ENCODE peak calls at places on chromosomes 2 and 18, in eight cellular contexts. X is ovary, M is fibroblast of mammary gland, J is colonic mucosa, A is aorta, L is fibroblast of pulmonary artery, U is A549, S is choroid plexus epithelial cell. C is an unnamed sample.

GRCh38 chr2:141557329-141558098 is 573.3 kb downstream of the LRP1B start:
- DNase-seq in L (peak), J (no peak), S (peak), U (peak), A (no peak), X (no peak), M (peak), C (no peak)

GRCh38 chr2:138125306-138125900 is 161.1 kb downstream of the HNMT start:
- DNase-seq in S (no peak), X (no peak), U (no peak), J (no peak), A (no peak), L (no peak), M (no peak), C (no peak)

GRCh38 chr2:190791347-190791982 is 89.2 kb upstream of the GLS start:
- DNase-seq in J (no peak), A (peak), S (peak), X (peak), M (peak), L (peak), U (no peak), C (peak)

GRCh38 chr2:205347899-205348298 is 334.4 kb upstream of the NRP2 start:
- DNase-seq in L (no peak), S (no peak), J (no peak), X (no peak), M (no peak), A (no peak), U (no peak), C (no peak)

GRCh38 chr2:197426723-197427122 is 8.1 kb downstream of the SF3B1 start:
- DNase-seq in L (no peak), A (no peak), X (no peak), J (no peak), M (no peak), S (no peak), U (no peak), C (no peak)

GRCh38 chr18:75364512-75364911 is 63.0 kb downstream of the SMIM21 start:
- DNase-seq in S (peak), M (peak), L (peak), J (no peak), A (no peak), U (peak), X (no peak), C (no peak)

GRCh38 chr2:119174216-119174992 is 15.9 kb upstream of the C1QL2 start:
- DNase-seq in J (peak), U (peak), A (no peak), S (peak), L (peak), X (no peak), M (peak), C (no peak)

GRCh38 chr2:127569274-127570065 is 34.0 kb downstream of the MYO7B start:
- DNase-seq in L (peak), U (peak), A (peak), X (no peak), M (peak), J (no peak), S (peak), C (no peak)

GRCh38 chr18:26088482-26088881 is 1.9 kb downstream of the SS18 start:
- DNase-seq in A (no peak), S (peak), X (no peak), J (no peak), U (no peak), L (no peak), M (peak), C (no peak)

GRCh38 chr2:43636616-43637015 is 444 bp upstream of the PLEKHH2 start:
- DNase-seq in U (no peak), M (no peak), L (no peak), S (no peak), A (no peak), J (no peak), X (no peak), C (no peak)

GRCh38 chr2:148614024-148614331 is 30.6 kb upstream of the EPC2 start:
- DNase-seq in L (no peak), J (no peak), A (no peak), U (no peak), S (peak), M (peak), X (no peak), C (no peak)

GRCh38 chr18:48949606-48950535 is 894 bp downstream of the SMAD7 start:
- DNase-seq in X (peak), J (peak), L (peak), S (peak), M (no peak), U (peak), A (peak), C (no peak)

GRCh38 chr2:85181093-85181685 is 48.0 kb downstream of the TCF7L1 start:
- DNase-seq in U (no peak), L (no peak), M (no peak), X (no peak), J (no peak), S (no peak), A (no peak), C (no peak)

GRCh38 chr2:75596784-75597183 is 36.0 kb upstream of the EVA1A start:
- DNase-seq in J (no peak), X (no peak), A (no peak), M (peak), U (no peak), S (no peak), L (no peak), C (no peak)

GRCh38 chr2:165281387-165281786 is 42.2 kb downstream of the SCN2A start:
- DNase-seq in X (no peak), A (no peak), L (no peak), S (no peak), J (no peak), U (no peak), M (peak), C (no peak)

GRCh38 chr2:178978667-178979066 is 71.3 kb downstream of the CCDC141 start:
- DNase-seq in M (no peak), L (no peak), U (no peak), A (no peak), J (no peak), X (no peak), S (no peak), C (no peak)

GRCh38 chr2:237867465-237867864 is 8.0 kb downstream of the RAMP1 start:
- DNase-seq in U (no peak), S (no peak), M (no peak), L (no peak), X (no peak), A (no peak), J (no peak), C (no peak)

GRCh38 chr2:171895781-171896180 is 1.7 kb upstream of the SLC25A12 start:
- DNase-seq in M (no peak), U (no peak), A (no peak), S (no peak), L (peak), X (no peak), J (no peak), C (no peak)

GRCh38 chr2:241020629-241021190 is 22.3 kb downstream of the SNED1 start:
- DNase-seq in S (no peak), L (no peak), X (no peak), U (no peak), A (no peak), M (no peak), J (no peak), C (no peak)

GRCh38 chr18:35683021-35683420 is 101.5 kb downstream of the GALNT1 start:
- DNase-seq in L (no peak), S (no peak), J (no peak), X (no peak), M (peak), U (no peak), A (no peak), C (no peak)

GRCh38 chr18:59900222-59901128 is 679 bp downstream of the PMAIP1 start:
- DNase-seq in L (peak), J (peak), X (no peak), U (peak), M (peak), S (peak), A (peak), C (no peak)

GRCh38 chr2:126850951-126851350 is 47.7 kb upstream of the TEX51 start:
- DNase-seq in A (peak), M (no peak), L (no peak), X (no peak), J (no peak), U (no peak), S (no peak), C (no peak)

GRCh38 chr18:45482286-45482685 is 133.0 kb upstream of the SLC14A2 start:
- DNase-seq in L (peak), X (no peak), A (no peak), S (peak), J (no peak), M (peak), U (no peak), C (no peak)

GRCh38 chr2:105407946-105408743 is 9.3 kb upstream of the FHL2 start:
- DNase-seq in A (no peak), X (no peak), S (no peak), M (no peak), L (no peak), J (no peak), U (no peak), C (no peak)

GRCh38 chr2:3283206-3283605 is 94.4 kb downstream of the EIPR1 start:
- DNase-seq in A (peak), M (no peak), U (no peak), S (no peak), J (no peak), X (no peak), L (no peak), C (no peak)

GRCh38 chr2:179581605-179582004 is 279.8 kb downstream of the ZNF385B start:
- DNase-seq in L (no peak), S (no peak), J (no peak), U (peak), M (no peak), A (no peak), X (no peak), C (no peak)

GRCh38 chr18:48195782-48196181 is 213.4 kb downstream of the ZBTB7C start:
- DNase-seq in M (no peak), A (no peak), S (no peak), X (no peak), J (no peak), L (no peak), U (no peak), C (no peak)

GRCh38 chr2:225270861-225271260 is 128.6 kb upstream of the NYAP2 start:
- DNase-seq in S (peak), X (no peak), U (peak), A (no peak), J (no peak), L (peak), M (peak), C (no peak)

GRCh38 chr2:60515751-60516226 is 37.7 kb downstream of the BCL11A start:
- DNase-seq in J (no peak), S (peak), M (peak), X (no peak), L (peak), U (no peak), A (no peak), C (no peak)

GRCh38 chr2:236806133-236806532 is 236.5 kb downstream of the ACKR3 start:
- DNase-seq in J (no peak), U (no peak), A (peak), S (no peak), X (no peak), L (no peak), M (no peak), C (no peak)

GRCh38 chr2:199818001-199818400 is 33.0 kb downstream of the FTCDNL1 start:
- DNase-seq in M (no peak), A (no peak), S (no peak), U (no peak), J (no peak), X (no peak), L (no peak), C (no peak)

GRCh38 chr18:48796491-48797205 is 154.1 kb downstream of the SMAD7 start:
- DNase-seq in L (no peak), M (no peak), X (peak), J (no peak), U (no peak), A (peak), S (no peak), C (no peak)

GRCh38 chr2:98063289-98063688 is 23.7 kb upstream of the VWA3B start:
- DNase-seq in M (no peak), U (no peak), X (no peak), J (no peak), S (no peak), L (no peak), A (no peak), C (no peak)

GRCh38 chr2:23503682-23504081 is 118.7 kb downstream of the KLHL29 start:
- DNase-seq in X (no peak), L (no peak), J (no peak), M (no peak), A (no peak), U (no peak), S (no peak), C (no peak)

GRCh38 chr2:132752421-132753206 is 82.6 kb upstream of the LYPD1 start:
- DNase-seq in X (no peak), U (no peak), J (no peak), M (no peak), S (no peak), L (no peak), A (no peak), C (no peak)

GRCh38 chr2:95270541-95271081 is 3.6 kb upstream of the PROM2 start:
- DNase-seq in A (peak), U (no peak), L (no peak), S (no peak), X (no peak), M (no peak), J (peak), C (peak)

GRCh38 chr18:3623769-3624545 is 174.0 kb downstream of the TGIF1 start:
- DNase-seq in S (peak), M (peak), A (peak), U (peak), X (peak), L (peak), J (peak), C (peak)
- H3K4me3 ChIP-seq in S (peak), M (peak), A (no peak), U (peak), X (no peak), L (peak), J (no peak), C (peak)

GRCh38 chr18:79404567-79404910 is 8.8 kb downstream of the NFATC1 start:
- DNase-seq in M (no peak), L (no peak), A (peak), J (no peak), X (peak), U (no peak), S (no peak), C (no peak)
- H3K4me3 ChIP-seq in M (no peak), L (no peak), A (no peak), J (no peak), X (no peak), U (no peak), S (no peak), C (no peak)

DNA sequence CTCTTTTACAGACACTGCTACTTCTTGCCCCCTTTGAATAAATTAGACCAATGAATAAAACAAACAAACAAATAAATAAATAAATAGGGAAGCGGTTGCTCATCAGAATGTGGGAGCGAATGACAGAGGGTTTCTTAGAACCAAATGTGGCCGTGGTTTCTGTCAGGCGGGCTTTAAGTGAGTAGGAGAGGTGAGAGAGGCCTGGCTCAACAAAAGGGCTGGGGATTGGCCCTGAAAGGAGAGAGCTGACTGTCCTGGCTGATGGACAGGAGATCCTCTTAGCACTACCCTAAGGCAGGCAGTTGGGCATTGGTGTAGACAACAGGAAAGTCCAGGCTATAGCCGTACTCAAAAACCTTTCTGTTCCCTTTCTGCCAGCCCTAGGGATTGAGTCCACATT is 6.6 kb downstream of the IL1B start:
- DNase-seq in A (no peak), U (no peak), J (no peak), M (no peak), X (no peak), L (peak), S (no peak), C (no peak)
- H3K4me3 ChIP-seq in A (no peak), U (no peak), J (no peak), M (no peak), X (no peak), L (no peak), S (no peak), C (no peak)

GRCh38 chr2:118065927-118066326 is 22.3 kb upstream of the INSIG2 start:
- DNase-seq in M (no peak), L (no peak), U (no peak), S (no peak), J (no peak), A (no peak), X (no peak), C (no peak)

GRCh38 chr2:118061135-118061955 is 26.9 kb upstream of the INSIG2 start:
- DNase-seq in X (no peak), A (no peak), M (peak), J (no peak), S (peak), L (peak), U (peak), C (no peak)

GRCh38 chr2:118062048-118062447 is 26.2 kb upstream of the INSIG2 start:
- DNase-seq in J (no peak), M (peak), A (no peak), X (no peak), S (peak), U (no peak), L (no peak), C (no peak)

GRCh38 chr2:118062669-118063068 is 25.6 kb upstream of the INSIG2 start:
- DNase-seq in X (no peak), M (no peak), J (no peak), L (no peak), A (no peak), U (no peak), S (no peak), C (no peak)

DNA sequence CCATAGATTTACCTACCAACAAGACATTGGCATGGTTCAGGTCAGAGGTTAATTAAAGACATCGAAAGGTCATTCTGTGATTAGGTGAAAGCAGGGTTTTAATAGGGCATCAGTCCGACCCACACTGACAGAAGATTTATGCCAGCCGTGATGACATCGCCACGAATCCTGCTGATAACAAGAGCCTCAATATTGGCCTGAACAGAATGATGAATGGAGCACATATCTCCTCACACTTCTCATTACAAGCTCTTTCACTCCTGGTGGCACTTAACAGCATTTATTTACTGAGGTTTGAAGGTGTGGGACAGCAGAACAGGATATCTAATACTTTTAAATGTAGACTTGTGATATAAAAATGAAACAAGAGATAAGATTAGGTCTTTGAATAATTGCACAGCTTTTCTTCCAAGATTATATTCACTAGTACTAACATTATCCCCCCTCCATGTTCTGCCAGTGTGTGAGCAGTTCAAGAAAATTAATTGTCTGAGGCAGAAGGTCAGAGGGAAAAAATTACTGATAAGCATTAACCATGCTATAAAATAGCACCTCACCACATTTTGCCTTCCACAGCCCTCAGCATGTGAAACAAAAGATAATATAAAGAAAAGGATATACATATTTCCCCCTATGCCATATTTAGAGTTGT is 23.1 kb upstream of the INSIG2 start:
- DNase-seq in X (no peak), U (no peak), L (no peak), M (no peak), A (no peak), S (no peak), J (no peak), C (no peak)
- H3K4me3 ChIP-seq in X (no peak), U (no peak), L (no peak), M (no peak), A (no peak), S (no peak), J (no peak), C (no peak)

GRCh38 chr2:150485114-150485870 is 2.2 kb downstream of the RND3 start:
- DNase-seq in J (peak), M (peak), S (peak), L (peak), A (peak), U (peak), X (peak), C (peak)
- H3K4me3 ChIP-seq in J (peak), M (peak), S (peak), L (peak), A (peak), U (peak), X (peak), C (peak)